ENCODE peak calls at places on chromosomes 1 and 21, in seven cellular contexts. U, J, R, W, K, D and L are unnamed samples.

GRCh38 chr1:67159233-67159632 is 7.0 kb upstream of the IL23R start:
- DNase-seq in U (no peak), J (peak), R (peak), W (no peak), K (peak), D (peak), L (no peak)

GRCh38 chr1:150299716-150300115 is 6.1 kb downstream of the MRPS21 start:
- DNase-seq in U (no peak), J (no peak), R (no peak), W (no peak), K (no peak), D (no peak), L (no peak)

GRCh38 chr1:212477680-212478466 is 45.2 kb downstream of the NENF start:
- DNase-seq in U (no peak), J (no peak), R (no peak), W (no peak), K (no peak), D (no peak), L (no peak)

GRCh38 chr1:24773618-24774017 is 28.4 kb downstream of the CLIC4 start:
- DNase-seq in U (no peak), J (no peak), R (no peak), W (no peak), K (no peak), D (no peak), L (no peak)

GRCh38 chr1:115545791-115546733 is 95.7 kb upstream of the VANGL1 start:
- DNase-seq in U (no peak), J (peak), R (peak), W (no peak), K (peak), D (peak), L (peak)

GRCh38 chr1:58861076-58861475 is 77.2 kb upstream of the JUN start:
- DNase-seq in U (no peak), J (no peak), R (no peak), W (no peak), K (no peak), D (no peak), L (no peak)

GRCh38 chr21:26752849-26753248 is 92.4 kb downstream of the ADAMTS1 start:
- DNase-seq in U (no peak), J (no peak), R (no peak), W (no peak), K (no peak), D (no peak), L (no peak)

GRCh38 chr1:170678196-170678595 is 14.3 kb downstream of the PRRX1 start:
- DNase-seq in U (no peak), J (no peak), R (no peak), W (no peak), K (peak), D (no peak), L (no peak)

GRCh38 chr1:172108494-172108893 is 267.2 kb downstream of the DNM3 start:
- DNase-seq in U (no peak), J (peak), R (no peak), W (no peak), K (peak), D (peak), L (no peak)

GRCh38 chr1:29946057-29946456 is 709.7 kb downstream of the PTPRU start:
- DNase-seq in U (no peak), J (no peak), R (peak), W (no peak), K (no peak), D (no peak), L (no peak)

DNA sequence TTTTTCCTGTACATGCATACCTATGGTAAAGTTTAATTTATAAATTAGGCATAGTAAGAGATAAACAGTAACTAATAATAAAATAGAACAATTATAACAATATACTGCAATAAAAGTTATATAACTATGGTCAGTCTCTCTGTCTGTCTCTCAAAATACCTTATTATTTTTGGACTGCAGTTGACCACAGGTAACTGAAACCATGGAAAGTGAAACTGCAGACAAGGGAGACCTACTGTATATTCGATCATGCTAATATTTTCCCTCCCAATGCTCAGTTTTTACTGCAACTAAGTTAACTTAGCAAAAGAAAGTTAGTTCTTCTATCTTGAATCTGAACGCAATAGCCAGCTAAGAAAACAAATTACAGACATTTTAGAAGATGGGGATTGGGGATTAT is 12.3 kb upstream of the DHX9 start:
- DNase-seq in U (peak), J (no peak), R (no peak), W (no peak), K (no peak), D (no peak), L (no peak)
- H3K4me2 ChIP-seq in U (peak), J (no peak), R (no peak), W (no peak), K (no peak), D (no peak), L (no peak)

GRCh38 chr1:234777850-234778214 is 167.9 kb upstream of the IRF2BP2 start:
- DNase-seq in U (no peak), J (no peak), R (no peak), W (no peak), K (no peak), D (no peak), L (no peak)
- H3K4me2 ChIP-seq in U (no peak), J (no peak), R (no peak), W (no peak), K (no peak), D (no peak), L (no peak)

GRCh38 chr1:201508809-201509208 is 1.9 kb upstream of the CSRP1 start:
- DNase-seq in U (no peak), J (no peak), R (no peak), W (no peak), K (peak), D (peak), L (no peak)
- H3K4me2 ChIP-seq in U (no peak), J (no peak), R (no peak), W (no peak), K (peak), D (peak), L (no peak)

GRCh38 chr1:101938681-101939080 is 58.0 kb downstream of the OLFM3 start:
- DNase-seq in U (no peak), J (no peak), R (no peak), W (no peak), K (no peak), D (no peak), L (no peak)
- H3K4me2 ChIP-seq in U (no peak), J (no peak), R (no peak), W (no peak), K (no peak), D (no peak), L (no peak)

GRCh38 chr21:15688809-15689208 is 41.0 kb upstream of the USP25 start:
- DNase-seq in U (peak), J (peak), R (no peak), W (no peak), K (no peak), D (peak), L (no peak)
- H3K4me2 ChIP-seq in U (peak), J (no peak), R (no peak), W (no peak), K (no peak), D (peak), L (no peak)

GRCh38 chr1:45299981-45300668 is 26.6 kb upstream of the HPDL start:
- DNase-seq in U (peak), J (peak), R (peak), W (peak), K (peak), D (peak), L (peak)
- H3K4me2 ChIP-seq in U (no peak), J (no peak), R (no peak), W (no peak), K (no peak), D (no peak), L (no peak)